ENCODE peak calls at places on chromosomes 13 and 19, in eight cellular contexts. M is H9, H is AG10803, X is OCI-LY7, N is tibial nerve, P is nephron progenitor cell, V is GM23338, G is heart right ventricle. A is an unnamed sample.

GRCh38 chr19:56973713-56974553 is 133.4 kb upstream of the PEG3 start:
- DNase-seq in M (no peak), H (no peak), X (no peak), N (no peak), P (no peak), V (no peak), G (no peak), A (no peak)

GRCh38 chr19:34837262-34837661 is 64.2 kb upstream of the ZNF599 start:
- DNase-seq in M (no peak), H (no peak), X (no peak), N (no peak), P (no peak), V (no peak), G (peak; percentile 59), A (no peak)

GRCh38 chr19:40331052-40331451 is 17.1 kb downstream of the C19orf47 start:
- DNase-seq in M (no peak), H (no peak), X (no peak), N (no peak), P (no peak), V (no peak), G (no peak), A (no peak)

GRCh38 chr13:47708386-47708785 is 292.7 kb downstream of the SUCLA2 start:
- DNase-seq in M (no peak), H (peak; percentile 26), X (no peak), N (no peak), P (no peak), V (no peak), G (no peak), A (no peak)

GRCh38 chr19:42282036-42282762 is 13.1 kb downstream of the CIC start:
- DNase-seq in M (no peak), H (no peak), X (peak; percentile 39), N (peak; percentile 34), P (no peak), V (no peak), G (no peak), A (peak; percentile 45)

GRCh38 chr19:18586311-18586710 is 2.3 kb upstream of the REX1BD start:
- DNase-seq in M (no peak), H (no peak), X (peak; percentile 62), N (no peak), P (no peak), V (no peak), G (no peak), A (no peak)

GRCh38 chr13:113061796-113062425 is 43.7 kb upstream of the F7 start:
- DNase-seq in M (no peak), H (no peak), X (no peak), N (no peak), P (no peak), V (no peak), G (no peak), A (no peak)

GRCh38 chr13:83546476-83546875 is 335.8 kb downstream of the SLITRK1 start:
- DNase-seq in M (no peak), H (peak; percentile 40), X (no peak), N (no peak), P (no peak), V (no peak), G (no peak), A (no peak)

GRCh38 chr13:66660013-66660804 is 569.9 kb downstream of the PCDH9 start:
- DNase-seq in M (no peak), H (peak; percentile 19), X (peak; percentile 79), N (no peak), P (no peak), V (no peak), G (no peak), A (no peak)

GRCh38 chr19:30679789-30680188 is 307.6 kb downstream of the ZNF536 start:
- DNase-seq in M (no peak), H (no peak), X (no peak), N (no peak), P (no peak), V (no peak), G (no peak), A (no peak)

GRCh38 chr13:114074671-114075315 is 57.6 kb downstream of the RASA3 start:
- DNase-seq in M (no peak), H (no peak), X (no peak), N (no peak), P (peak; percentile 0), V (no peak), G (no peak), A (no peak)

GRCh38 chr19:5690955-5691204 is 785 bp downstream of the RPL36 start:
- DNase-seq in M (no peak), H (no peak), X (no peak), N (no peak), P (no peak), V (no peak), G (no peak), A (no peak)

GRCh38 chr13:26465954-26466353 is 91.5 kb upstream of the WASF3 start:
- DNase-seq in M (no peak), H (no peak), X (no peak), N (no peak), P (no peak), V (no peak), G (no peak), A (no peak)

GRCh38 chr13:35514801-35515502 is 38.5 kb upstream of the MAB21L1 start:
- DNase-seq in M (no peak), H (no peak), X (no peak), N (no peak), P (no peak), V (peak; percentile 42), G (no peak), A (no peak)

GRCh38 chr13:79936368-79937136 is 404.4 kb downstream of the SPRY2 start:
- DNase-seq in M (no peak), H (peak; percentile 100), X (no peak), N (peak; percentile 25), P (no peak), V (no peak), G (no peak), A (no peak)

GRCh38 chr19:42135836-42136235 is 3.6 kb upstream of the POU2F2 start:
- DNase-seq in M (no peak), H (no peak), X (peak; percentile 60), N (no peak), P (no peak), V (no peak), G (no peak), A (no peak)

GRCh38 chr13:82758056-82758455 is 1124.2 kb downstream of the SLITRK1 start:
- DNase-seq in M (peak; percentile 81), H (peak; percentile 17), X (no peak), N (no peak), P (no peak), V (peak; percentile 83), G (no peak), A (no peak)

GRCh38 chr13:97028441-97029299 is 34.4 kb upstream of the OXGR1 start:
- DNase-seq in M (peak; percentile 37), H (peak; percentile 41), X (peak; percentile 33), N (peak; percentile 84), P (peak; percentile 76), V (peak; percentile 67), G (no peak), A (peak; percentile 68)

DNA sequence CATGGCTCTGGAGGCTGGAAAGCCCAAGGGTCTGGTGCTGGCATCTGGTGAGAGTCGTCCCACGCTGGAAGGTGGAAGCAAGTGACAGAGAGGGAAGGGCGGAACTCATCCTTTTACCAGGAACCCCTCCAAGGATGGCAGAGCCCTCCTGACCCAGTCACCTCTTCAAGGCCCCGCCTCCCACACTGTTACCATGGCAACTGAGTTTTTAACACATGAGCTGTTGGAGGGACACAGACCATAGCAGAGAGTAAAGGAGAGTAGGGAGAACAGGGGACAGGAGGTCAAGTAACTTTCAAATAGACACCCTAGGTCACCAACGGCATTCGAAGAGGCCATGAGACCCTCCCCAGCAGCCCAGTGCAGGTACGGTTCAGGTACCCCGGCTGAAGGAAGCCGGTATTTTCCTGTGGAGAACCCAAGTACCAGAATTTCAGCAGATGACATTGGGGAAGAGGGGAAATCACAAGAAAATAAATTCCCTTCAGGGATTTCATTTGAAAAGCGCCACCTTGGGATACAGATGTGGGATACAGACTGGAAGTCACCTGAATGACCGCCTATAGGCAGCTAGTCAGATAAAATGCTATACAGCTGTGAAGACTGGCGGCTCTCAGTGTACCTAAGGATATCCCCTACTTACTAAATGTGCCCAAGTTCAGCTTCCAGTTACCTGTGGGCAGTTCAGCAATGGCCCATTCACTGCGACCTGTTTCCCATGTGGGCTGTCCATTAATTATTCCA is 8.0 kb downstream of the IL17D start:
- DNase-seq in M (peak; percentile 79), H (no peak), X (no peak), N (no peak), P (peak; percentile 70), V (peak; percentile 86), G (no peak), A (peak; percentile 49)
- TF ChIP-seq CTCF in M (peak; percentile 42), H (no peak), X (no peak), N (no peak), P (no peak), V (no peak), G (no peak), A (no peak)

GRCh38 chr13:22103046-22103445 is 432.2 kb downstream of the FGF9 start:
- DNase-seq in M (no peak), H (no peak), X (no peak), N (no peak), P (no peak), V (peak; percentile 45), G (no peak), A (no peak)
- TF ChIP-seq CTCF in M (no peak), H (no peak), X (no peak), N (no peak), P (no peak), V (peak; percentile 38), G (peak; percentile 24), A (no peak)

GRCh38 chr13:24742986-24743385 is 21.0 kb upstream of the RNF17 start:
- DNase-seq in M (no peak), H (no peak), X (no peak), N (no peak), P (no peak), V (no peak), G (no peak), A (no peak)

GRCh38 chr13:24741791-24742190 is 22.2 kb upstream of the RNF17 start:
- DNase-seq in M (peak; percentile 26), H (no peak), X (no peak), N (no peak), P (no peak), V (no peak), G (no peak), A (no peak)

GRCh38 chr13:24740014-24740890 is 23.7 kb upstream of the RNF17 start:
- DNase-seq in M (no peak), H (no peak), X (no peak), N (no peak), P (no peak), V (no peak), G (no peak), A (no peak)

GRCh38 chr13:24742294-24742693 is 21.7 kb upstream of the RNF17 start:
- DNase-seq in M (peak; percentile 64), H (no peak), X (no peak), N (no peak), P (peak; percentile 37), V (peak; percentile 28), G (no peak), A (no peak)

GRCh38 chr13:24741016-24741662 is 22.8 kb upstream of the RNF17 start:
- DNase-seq in M (peak; percentile 57), H (no peak), X (peak; percentile 14), N (no peak), P (no peak), V (peak; percentile 39), G (no peak), A (no peak)
- TF ChIP-seq CTCF in M (peak; percentile 60), H (peak; percentile 16), X (peak; percentile 65), N (no peak), P (no peak), V (peak; percentile 66), G (no peak), A (peak; percentile 52)

DNA sequence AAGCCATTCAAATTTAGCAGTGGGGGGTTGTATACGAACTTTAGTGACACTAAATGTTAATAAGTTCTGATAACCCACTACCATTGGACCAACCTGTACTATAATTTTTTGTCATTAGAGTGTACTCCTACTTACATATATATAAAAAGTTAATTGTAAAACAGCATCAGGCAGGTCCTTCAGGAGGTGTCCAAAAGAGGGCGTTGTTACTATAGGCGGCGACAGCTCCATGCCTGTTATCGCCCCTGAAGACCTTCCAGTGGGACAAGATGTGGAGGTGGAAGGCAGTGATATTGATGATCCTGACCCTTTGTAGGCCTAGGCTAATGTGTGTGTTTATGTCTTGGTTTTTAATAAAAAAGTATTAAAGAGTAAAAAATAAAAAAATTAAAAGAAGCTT is 27.5 kb downstream of the SPRYD7 start:
- DNase-seq in M (peak; percentile 29), H (no peak), X (peak; percentile 23), N (no peak), P (no peak), V (peak; percentile 39), G (no peak), A (no peak)
- TF ChIP-seq CTCF in M (peak; percentile 67), H (no peak), X (peak; percentile 68), N (no peak), P (no peak), V (peak; percentile 79), G (no peak), A (no peak)

A was measured in activated CD8-positive, alpha-beta T cell treated with anti-CD3 and anti-CD28 coated beads for 36 hours.